ENCODE peak calls at places on chromosomes 3 and 15, in seven cellular contexts. One of them, this sample, is unnamed.

GRCh38 chr3:128619146-128619890 is 31.3 kb downstream of the RPN1 start:
- DNase-seq in tibial artery: no peak
- DNase-seq in kidney: no peak
- DNase-seq in AG09309: peak; percentile 52
- DNase-seq in spleen: no peak
- DNase-seq in RWPE1: peak; percentile 63
- DNase-seq in stomach: no peak
- DNase-seq in this sample: no peak

GRCh38 chr15:40984963-40985362 is 31.7 kb downstream of the CHAC1 start:
- DNase-seq in spleen: no peak
- DNase-seq in tibial artery: no peak
- DNase-seq in RWPE1: no peak
- DNase-seq in kidney: no peak
- DNase-seq in AG09309: peak; percentile 67
- DNase-seq in stomach: no peak
- DNase-seq in this sample: no peak

GRCh38 chr3:197926418-197926817 is 23.6 kb upstream of the RPL35A start:
- DNase-seq in spleen: no peak
- DNase-seq in kidney: no peak
- DNase-seq in AG09309: no peak
- DNase-seq in RWPE1: no peak
- DNase-seq in tibial artery: no peak
- DNase-seq in stomach: no peak
- DNase-seq in this sample: no peak

GRCh38 chr3:194323785-194324735 is 27.1 kb downstream of the CPN2 start:
- DNase-seq in spleen: no peak
- DNase-seq in RWPE1: peak; percentile 64
- DNase-seq in AG09309: no peak
- DNase-seq in kidney: no peak
- DNase-seq in stomach: no peak
- DNase-seq in tibial artery: no peak
- DNase-seq in this sample: peak; percentile 58

GRCh38 chr3:138440596-138440995 is 6.2 kb downstream of the ESYT3 start:
- DNase-seq in tibial artery: no peak
- DNase-seq in AG09309: no peak
- DNase-seq in spleen: no peak
- DNase-seq in kidney: no peak
- DNase-seq in RWPE1: no peak
- DNase-seq in stomach: no peak
- DNase-seq in this sample: no peak

GRCh38 chr3:174270841-174271240 is 588.3 kb upstream of the NAALADL2 start:
- DNase-seq in spleen: no peak
- DNase-seq in AG09309: peak; percentile 57
- DNase-seq in tibial artery: no peak
- DNase-seq in kidney: no peak
- DNase-seq in stomach: no peak
- DNase-seq in RWPE1: no peak
- DNase-seq in this sample: no peak

GRCh38 chr3:9384141-9384828 is 13.1 kb upstream of the SETD5 start:
- DNase-seq in kidney: no peak
- DNase-seq in AG09309: no peak
- DNase-seq in spleen: no peak
- DNase-seq in stomach: no peak
- DNase-seq in tibial artery: no peak
- DNase-seq in RWPE1: no peak
- DNase-seq in this sample: no peak

GRCh38 chr3:149369991-149370866 is 7.2 kb downstream of the TM4SF1 start:
- DNase-seq in AG09309: no peak
- DNase-seq in tibial artery: no peak
- DNase-seq in stomach: no peak
- DNase-seq in RWPE1: no peak
- DNase-seq in spleen: no peak
- DNase-seq in kidney: no peak
- DNase-seq in this sample: no peak

GRCh38 chr15:64877435-64877834 is 34.3 kb upstream of the ANKDD1A start:
- DNase-seq in tibial artery: peak; percentile 78
- DNase-seq in RWPE1: no peak
- DNase-seq in kidney: peak; percentile 88
- DNase-seq in spleen: peak; percentile 93
- DNase-seq in AG09309: no peak
- DNase-seq in stomach: peak; percentile 53
- DNase-seq in this sample: no peak

GRCh38 chr3:12287727-12288465 is 974 bp upstream of the PPARG start:
- DNase-seq in kidney: peak; percentile 87
- DNase-seq in spleen: peak; percentile 85
- DNase-seq in RWPE1: no peak
- DNase-seq in stomach: peak; percentile 63
- DNase-seq in AG09309: no peak
- DNase-seq in tibial artery: no peak
- DNase-seq in this sample: peak; percentile 29

GRCh38 chr15:40928975-40929729 is at the start of gene DLL4:
- DNase-seq in kidney: peak; percentile 90
- DNase-seq in RWPE1: peak; percentile 70
- DNase-seq in AG09309: no peak
- DNase-seq in spleen: peak; percentile 85
- DNase-seq in stomach: peak; percentile 74
- DNase-seq in tibial artery: peak; percentile 55
- DNase-seq in this sample: peak; percentile 63

GRCh38 chr3:160842021-160843005 is 86.3 kb downstream of the PPM1L start:
- DNase-seq in AG09309: no peak
- DNase-seq in tibial artery: no peak
- DNase-seq in stomach: no peak
- DNase-seq in spleen: no peak
- DNase-seq in RWPE1: no peak
- DNase-seq in kidney: no peak
- DNase-seq in this sample: no peak

GRCh38 chr3:160837394-160837975 is 81.5 kb downstream of the PPM1L start:
- DNase-seq in stomach: no peak
- DNase-seq in tibial artery: peak; percentile 23
- DNase-seq in AG09309: no peak
- DNase-seq in spleen: no peak
- DNase-seq in RWPE1: no peak
- DNase-seq in kidney: no peak
- DNase-seq in this sample: no peak

GRCh38 chr3:160840590-160840989 is 84.6 kb downstream of the PPM1L start:
- DNase-seq in tibial artery: no peak
- DNase-seq in spleen: no peak
- DNase-seq in RWPE1: no peak
- DNase-seq in AG09309: no peak
- DNase-seq in stomach: no peak
- DNase-seq in kidney: no peak
- DNase-seq in this sample: no peak

GRCh38 chr3:160841455-160841854 is 85.4 kb downstream of the PPM1L start:
- DNase-seq in kidney: no peak
- DNase-seq in AG09309: no peak
- DNase-seq in spleen: no peak
- DNase-seq in RWPE1: no peak
- DNase-seq in stomach: no peak
- DNase-seq in tibial artery: no peak
- DNase-seq in this sample: no peak
- TF ChIP-seq CTCF in kidney: no peak
- TF ChIP-seq CTCF in AG09309: no peak
- TF ChIP-seq CTCF in spleen: no peak
- TF ChIP-seq CTCF in RWPE1: no peak
- TF ChIP-seq CTCF in stomach: no peak
- TF ChIP-seq CTCF in tibial artery: no peak
- TF ChIP-seq CTCF in this sample: peak; percentile 11

GRCh38 chr15:87626835-87627234 is 629.7 kb downstream of the NTRK3 start:
- DNase-seq in tibial artery: no peak
- DNase-seq in stomach: no peak
- DNase-seq in AG09309: no peak
- DNase-seq in RWPE1: no peak
- DNase-seq in spleen: no peak
- DNase-seq in kidney: no peak
- DNase-seq in this sample: no peak
- TF ChIP-seq CTCF in tibial artery: no peak
- TF ChIP-seq CTCF in stomach: no peak
- TF ChIP-seq CTCF in AG09309: no peak
- TF ChIP-seq CTCF in RWPE1: no peak
- TF ChIP-seq CTCF in spleen: no peak
- TF ChIP-seq CTCF in kidney: no peak
- TF ChIP-seq CTCF in this sample: no peak

GRCh38 chr3:170869645-170870593 is at the start of gene RPL22L1:
- DNase-seq in tibial artery: peak; percentile 93
- DNase-seq in RWPE1: peak; percentile 88
- DNase-seq in stomach: peak; percentile 95
- DNase-seq in AG09309: peak; percentile 77
- DNase-seq in spleen: peak; percentile 99
- DNase-seq in kidney: peak; percentile 98
- DNase-seq in this sample: peak; percentile 92
- TF ChIP-seq CTCF in tibial artery: no peak
- TF ChIP-seq CTCF in RWPE1: no peak
- TF ChIP-seq CTCF in stomach: no peak
- TF ChIP-seq CTCF in AG09309: no peak
- TF ChIP-seq CTCF in spleen: peak; percentile 28
- TF ChIP-seq CTCF in kidney: peak; percentile 16
- TF ChIP-seq CTCF in this sample: peak; percentile 19

DNA sequence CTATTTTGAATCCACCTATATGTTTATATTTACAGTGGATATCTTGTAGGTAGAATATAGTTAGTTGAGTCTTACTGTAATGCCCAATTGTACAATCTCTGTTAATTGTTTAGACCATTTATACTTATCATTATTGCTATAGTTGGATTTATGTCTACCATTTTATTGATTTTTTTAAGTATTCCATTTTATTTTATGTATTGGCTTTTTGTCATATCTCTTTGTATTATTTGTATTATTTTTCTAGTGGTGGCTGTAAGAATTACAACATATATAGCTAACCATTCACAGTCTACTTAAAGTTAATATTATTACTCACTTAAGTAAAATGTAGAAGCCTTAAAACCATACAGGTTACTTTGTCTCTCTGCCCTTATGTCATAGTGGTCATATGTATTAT is 46.1 kb downstream of the SLC2A2 start:
- DNase-seq in tibial artery: no peak
- DNase-seq in RWPE1: no peak
- DNase-seq in spleen: no peak
- DNase-seq in kidney: no peak
- DNase-seq in stomach: no peak
- DNase-seq in AG09309: no peak
- DNase-seq in this sample: no peak
- TF ChIP-seq CTCF in tibial artery: no peak
- TF ChIP-seq CTCF in RWPE1: peak; percentile 16
- TF ChIP-seq CTCF in spleen: no peak
- TF ChIP-seq CTCF in kidney: no peak
- TF ChIP-seq CTCF in stomach: no peak
- TF ChIP-seq CTCF in AG09309: no peak
- TF ChIP-seq CTCF in this sample: no peak

DNA sequence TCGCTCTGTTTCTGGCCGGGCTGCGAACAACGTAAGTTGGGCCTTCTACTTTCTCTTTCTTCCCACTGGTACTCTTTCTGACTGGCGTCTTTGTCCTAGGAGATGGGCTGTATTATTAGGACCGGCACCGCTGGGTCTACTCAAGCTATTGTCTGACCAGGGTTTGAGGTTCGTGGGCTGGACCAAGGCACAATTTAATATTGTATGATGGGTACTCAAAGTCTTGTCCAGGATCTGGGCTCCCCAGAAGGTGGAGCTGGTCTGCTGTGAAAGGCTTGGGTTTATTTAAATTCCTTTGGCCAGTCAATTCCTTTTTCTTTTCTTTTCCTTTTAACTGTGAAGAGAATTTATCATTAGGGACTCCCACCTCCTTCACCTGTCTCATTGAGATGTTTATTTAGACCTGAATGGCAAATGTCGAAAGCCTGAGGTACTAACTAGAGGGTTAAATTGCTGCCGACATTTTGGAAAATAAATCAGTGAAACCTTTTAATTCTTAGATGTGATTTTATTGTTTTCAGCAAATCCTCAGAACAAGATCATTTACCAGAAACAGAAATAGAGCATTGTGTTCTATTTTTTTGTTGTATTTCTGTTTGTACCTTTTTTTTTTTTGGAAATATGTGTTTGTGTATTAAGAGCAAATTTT is 410 bp downstream of the LRRC49 start:
- DNase-seq in RWPE1: peak; percentile 49
- DNase-seq in AG09309: no peak
- DNase-seq in stomach: no peak
- DNase-seq in kidney: no peak
- DNase-seq in tibial artery: peak; percentile 38
- DNase-seq in spleen: peak; percentile 58
- DNase-seq in this sample: peak; percentile 38
- TF ChIP-seq CTCF in RWPE1: peak; percentile 76
- TF ChIP-seq CTCF in AG09309: peak; percentile 78
- TF ChIP-seq CTCF in stomach: no peak
- TF ChIP-seq CTCF in kidney: peak; percentile 39
- TF ChIP-seq CTCF in tibial artery: no peak
- TF ChIP-seq CTCF in spleen: no peak
- TF ChIP-seq CTCF in this sample: peak; percentile 56

GRCh38 chr3:11050666-11051323 is 58.2 kb downstream of the SLC6A1 start:
- DNase-seq in RWPE1: no peak
- DNase-seq in tibial artery: no peak
- DNase-seq in stomach: no peak
- DNase-seq in spleen: no peak
- DNase-seq in AG09309: no peak
- DNase-seq in kidney: no peak
- DNase-seq in this sample: no peak

GRCh38 chr3:11047500-11047899 is 55.0 kb downstream of the SLC6A1 start:
- DNase-seq in RWPE1: no peak
- DNase-seq in spleen: no peak
- DNase-seq in tibial artery: no peak
- DNase-seq in kidney: no peak
- DNase-seq in stomach: no peak
- DNase-seq in AG09309: no peak
- DNase-seq in this sample: no peak

GRCh38 chr3:11045536-11045935 is 53.0 kb downstream of the SLC6A1 start:
- DNase-seq in spleen: no peak
- DNase-seq in kidney: no peak
- DNase-seq in AG09309: no peak
- DNase-seq in tibial artery: no peak
- DNase-seq in RWPE1: no peak
- DNase-seq in stomach: no peak
- DNase-seq in this sample: no peak
- TF ChIP-seq CTCF in spleen: no peak
- TF ChIP-seq CTCF in kidney: no peak
- TF ChIP-seq CTCF in AG09309: no peak
- TF ChIP-seq CTCF in tibial artery: no peak
- TF ChIP-seq CTCF in RWPE1: no peak
- TF ChIP-seq CTCF in stomach: no peak
- TF ChIP-seq CTCF in this sample: no peak

DNA sequence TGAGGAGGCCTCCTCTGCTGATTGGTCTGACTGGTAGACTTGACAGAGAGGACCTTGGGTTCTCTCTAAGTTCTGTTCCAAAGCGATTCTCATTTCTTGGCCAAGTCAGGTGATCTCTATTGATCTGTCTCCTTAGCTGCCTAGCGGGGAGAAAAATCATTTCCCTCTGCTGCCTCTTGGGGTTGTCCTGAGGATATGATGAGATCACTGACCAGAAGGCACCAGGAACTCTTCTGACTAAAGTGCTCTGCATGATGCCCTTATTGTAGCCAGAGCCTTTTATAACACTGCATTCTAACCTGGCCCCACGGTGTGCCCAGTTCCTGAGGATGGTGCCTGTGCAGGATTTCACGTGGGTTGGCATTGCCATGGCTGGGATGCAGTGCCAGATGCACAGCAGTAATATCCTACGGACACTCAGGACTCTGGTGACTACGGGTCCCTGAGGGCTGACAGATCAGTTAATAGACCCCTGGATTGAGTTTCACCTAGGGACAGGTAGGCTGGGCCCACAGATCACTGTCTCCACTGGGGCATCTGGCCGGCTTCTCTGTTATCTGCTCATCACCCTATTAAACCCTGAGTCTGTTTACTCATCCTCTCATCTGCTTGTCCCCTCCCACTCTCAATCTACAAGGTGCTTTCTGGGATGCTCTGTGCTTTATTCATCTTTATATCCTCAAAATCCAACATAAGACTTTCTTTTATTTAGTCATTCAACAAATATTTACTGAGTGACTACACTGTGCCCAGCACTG is 3.9 kb upstream of the HEG1 start:
- DNase-seq in stomach: no peak
- DNase-seq in AG09309: no peak
- DNase-seq in tibial artery: no peak
- DNase-seq in spleen: no peak
- DNase-seq in kidney: no peak
- DNase-seq in RWPE1: no peak
- DNase-seq in this sample: no peak
- TF ChIP-seq CTCF in stomach: no peak
- TF ChIP-seq CTCF in AG09309: peak; percentile 15
- TF ChIP-seq CTCF in tibial artery: no peak
- TF ChIP-seq CTCF in spleen: no peak
- TF ChIP-seq CTCF in kidney: no peak
- TF ChIP-seq CTCF in RWPE1: no peak
- TF ChIP-seq CTCF in this sample: no peak

This sample was measured in GM10248.